ENCODE peak calls at places on chromosomes 7 and 10, in five cellular contexts. I is posterior vena cava, F is nephron progenitor cell, O is upper lobe of left lung, E is NCI-H1694 treated with DMSO at 0.1 percent for 48 hours. R is an unnamed sample.

GRCh38 chr10:73956476-73957338 is 41.2 kb upstream of the VCL start:
- DNase-seq in I (no peak), F (no peak), O (peak), E (no peak), R (no peak)

GRCh38 chr10:62083413-62083794 is 181.9 kb downstream of the ARID5B start:
- DNase-seq in I (no peak), F (no peak), O (no peak), E (peak), R (no peak)

GRCh38 chr7:27031289-27032172 is 64.3 kb downstream of the HOXA1 start:
- DNase-seq in I (no peak), F (no peak), O (no peak), E (no peak), R (no peak)

GRCh38 chr7:117791877-117792780 is 81.1 kb downstream of the CTTNBP2 start:
- DNase-seq in I (no peak), F (no peak), O (peak), E (no peak), R (no peak)

GRCh38 chr10:111989136-111990050 is 194.2 kb downstream of the GPAM start:
- DNase-seq in I (no peak), F (no peak), O (no peak), E (no peak), R (no peak)

GRCh38 chr10:26215534-26215922 is 1.0 kb upstream of the GAD2 start:
- DNase-seq in I (no peak), F (peak), O (no peak), E (no peak), R (no peak)

GRCh38 chr7:29194594-29195417 is at the start of gene CHN2:
- DNase-seq in I (peak), F (peak), O (peak), E (peak), R (no peak)

GRCh38 chr7:102832694-102833093 is 80.1 kb upstream of the LRRC17 start:
- DNase-seq in I (no peak), F (no peak), O (no peak), E (no peak), R (no peak)

GRCh38 chr10:61588770-61589211 is 73.9 kb upstream of the CABCOCO1 start:
- DNase-seq in I (no peak), F (peak), O (peak), E (no peak), R (no peak)

GRCh38 chr7:93902777-93903423 is 3.5 kb upstream of the GNGT1 start:
- DNase-seq in I (no peak), F (peak), O (no peak), E (peak), R (no peak)

GRCh38 chr10:77943086-77943901 is 16.7 kb upstream of the DLG5 start:
- DNase-seq in I (no peak), F (no peak), O (no peak), E (peak), R (no peak)

GRCh38 chr7:142104550-142105527 is 6.7 kb upstream of the MGAM2 start:
- DNase-seq in I (no peak), F (no peak), O (peak), E (no peak), R (no peak)

GRCh38 chr10:123559823-123560092 is 106.4 kb upstream of the GPR26 start:
- DNase-seq in I (no peak), F (no peak), O (no peak), E (no peak), R (peak)

GRCh38 chr7:33062023-33062781 is at the start of gene NT5C3A:
- DNase-seq in I (peak), F (no peak), O (peak), E (no peak), R (peak)

GRCh38 chr10:24344279-24344678 is 135.3 kb downstream of the KIAA1217 start:
- DNase-seq in I (no peak), F (no peak), O (no peak), E (no peak), R (no peak)

GRCh38 chr7:8597565-8597964 is 164.2 kb downstream of the NXPH1 start:
- DNase-seq in I (no peak), F (no peak), O (no peak), E (no peak), R (no peak)

GRCh38 chr7:123712619-123713018 is 36.2 kb downstream of the WASL start:
- DNase-seq in I (no peak), F (no peak), O (no peak), E (no peak), R (no peak)

GRCh38 chr10:65993451-65993850 is 932.4 kb upstream of the LRRTM3 start:
- DNase-seq in I (no peak), F (no peak), O (no peak), E (no peak), R (no peak)

GRCh38 chr7:63376873-63377272 is 621.8 kb upstream of the ZNF722 start:
- DNase-seq in I (no peak), F (no peak), O (no peak), E (no peak), R (no peak)

GRCh38 chr10:17544465-17544864 is 72.7 kb downstream of the HACD1 start:
- DNase-seq in I (no peak), F (no peak), O (no peak), E (no peak), R (no peak)

GRCh38 chr10:23643396-23643795 is 204.5 kb downstream of the OTUD1 start:
- DNase-seq in I (no peak), F (no peak), O (peak), E (no peak), R (no peak)

GRCh38 chr7:52669031-52669430 is 366.4 kb upstream of the POM121L12 start:
- DNase-seq in I (no peak), F (no peak), O (no peak), E (no peak), R (peak)

GRCh38 chr7:150800576-150801241 is at the start of gene TMEM176A:
- DNase-seq in I (no peak), F (peak), O (no peak), E (no peak), R (peak)

GRCh38 chr7:78225534-78225933 is 427.0 kb downstream of the PHTF2 start:
- DNase-seq in I (no peak), F (no peak), O (no peak), E (no peak), R (no peak)

GRCh38 chr10:69508738-69509340 is 57.6 kb downstream of the TSPAN15 start:
- DNase-seq in I (peak), F (no peak), O (no peak), E (no peak), R (no peak)

GRCh38 chr10:62384057-62384446 is 9.9 kb downstream of the ZNF365 start:
- DNase-seq in I (no peak), F (no peak), O (no peak), E (no peak), R (no peak)

GRCh38 chr7:1668486-1668931 is 1.6 kb upstream of the ELFN1 start:
- DNase-seq in I (no peak), F (no peak), O (no peak), E (no peak), R (no peak)

GRCh38 chr7:20358762-20359282 is 28.1 kb downstream of the ITGB8 start:
- DNase-seq in I (no peak), F (no peak), O (no peak), E (no peak), R (no peak)

GRCh38 chr10:69449841-69450240 is 1.4 kb upstream of the TSPAN15 start:
- DNase-seq in I (no peak), F (peak), O (peak), E (peak), R (no peak)

GRCh38 chr7:70307544-70308106 is 709.4 kb downstream of the AUTS2 start:
- DNase-seq in I (no peak), F (no peak), O (no peak), E (no peak), R (no peak)

GRCh38 chr7:112184455-112184854 is 21.7 kb downstream of the DOCK4 start:
- DNase-seq in I (no peak), F (no peak), O (no peak), E (no peak), R (no peak)

GRCh38 chr7:46881507-46882127 is 700.3 kb downstream of the TNS3 start:
- DNase-seq in I (no peak), F (no peak), O (no peak), E (no peak), R (no peak)

GRCh38 chr7:158368449-158368848 is 219.2 kb downstream of the PTPRN2 start:
- DNase-seq in I (peak), F (no peak), O (no peak), E (no peak), R (peak)

GRCh38 chr10:6542999-6543430 is 37.1 kb downstream of the PRKCQ start:
- DNase-seq in I (no peak), F (no peak), O (peak), E (no peak), R (no peak)

GRCh38 chr7:135923700-135924261 is 53.4 kb downstream of the MTPN start:
- DNase-seq in I (no peak), F (no peak), O (no peak), E (no peak), R (no peak)

GRCh38 chr10:47344996-47345870 is 2.9 kb upstream of the RBP3 start:
- DNase-seq in I (peak), F (no peak), O (peak), E (no peak), R (peak)

GRCh38 chr10:103517234-103518085 is 24.0 kb downstream of the NEURL1 start:
- DNase-seq in I (peak), F (no peak), O (no peak), E (no peak), R (peak)

GRCh38 chr7:18534481-18534880 is 38.9 kb downstream of the HDAC9 start:
- DNase-seq in I (no peak), F (no peak), O (no peak), E (no peak), R (no peak)